ENCODE peak calls at places on chromosomes 7 and 10, in four cellular contexts. I is GM12878, Z is HepG2, S is GM23338. K is an unnamed sample.

GRCh38 chr7:71343039-71343438 is 211.1 kb downstream of the GALNT17 start:
- DNase-seq in I (no peak), Z (no peak), S (no peak), K (peak; percentile 92)

GRCh38 chr7:88127637-88128290 is 92.1 kb downstream of the SRI start:
- DNase-seq in I (no peak), Z (peak; percentile 72), S (no peak), K (no peak)

GRCh38 chr7:128740996-128741395 is 1.8 kb downstream of the CALU start:
- DNase-seq in I (no peak), Z (no peak), S (no peak), K (no peak)

GRCh38 chr10:44306147-44306710 is 78.7 kb downstream of the CXCL12 start:
- DNase-seq in I (no peak), Z (no peak), S (no peak), K (no peak)

GRCh38 chr10:126661841-126662520 is 8.5 kb downstream of the C10orf90 start:
- DNase-seq in I (no peak), Z (no peak), S (no peak), K (no peak)

GRCh38 chr7:53500076-53500475 is 464.6 kb downstream of the POM121L12 start:
- DNase-seq in I (no peak), Z (no peak), S (no peak), K (no peak)

GRCh38 chr7:29281782-29282541 is 87.4 kb downstream of the CHN2 start:
- DNase-seq in I (no peak), Z (peak; percentile 51), S (no peak), K (no peak)

GRCh38 chr7:102107474-102108104 is 179.1 kb upstream of the SH2B2 start:
- DNase-seq in I (no peak), Z (no peak), S (no peak), K (no peak)

GRCh38 chr10:25029519-25029918 is 13.1 kb downstream of the THNSL1 start:
- DNase-seq in I (no peak), Z (no peak), S (no peak), K (no peak)

GRCh38 chr7:159042639-159043101 is 102.0 kb downstream of the VIPR2 start:
- DNase-seq in I (no peak), Z (no peak), S (no peak), K (no peak)

GRCh38 chr7:112876877-112877276 is 86.7 kb upstream of the TMEM168 start:
- DNase-seq in I (no peak), Z (peak; percentile 44), S (no peak), K (no peak)

GRCh38 chr7:117019287-117019686 is 66.0 kb downstream of the ST7 start:
- DNase-seq in I (no peak), Z (no peak), S (no peak), K (no peak)

GRCh38 chr10:60434418-60435046 is 44.9 kb upstream of the ANK3 start:
- DNase-seq in I (no peak), Z (peak; percentile 35), S (peak; percentile 72), K (no peak)

GRCh38 chr7:115178831-115179230 is 256.9 kb downstream of the MDFIC start:
- DNase-seq in I (no peak), Z (no peak), S (no peak), K (no peak)

GRCh38 chr7:36475371-36475770 is 85.7 kb downstream of the ANLN start:
- DNase-seq in I (no peak), Z (no peak), S (peak; percentile 12), K (no peak)

GRCh38 chr10:101146392-101147251 is 15.5 kb downstream of the TLX1 start:
- DNase-seq in I (no peak), Z (no peak), S (peak; percentile 79), K (no peak)
- TF ChIP-seq EZH2 in I (no peak), Z (no peak), S (peak; percentile 77), K (no peak)

GRCh38 chr7:3916146-3916545 is 615.1 kb downstream of the SDK1 start:
- DNase-seq in I (no peak), Z (peak; percentile 40), S (no peak), K (no peak)

GRCh38 chr7:3915337-3915865 is 614.3 kb downstream of the SDK1 start:
- DNase-seq in I (no peak), Z (no peak), S (no peak), K (no peak)

GRCh38 chr7:3911685-3912084 is 610.6 kb downstream of the SDK1 start:
- DNase-seq in I (no peak), Z (no peak), S (no peak), K (no peak)

GRCh38 chr7:3912291-3912690 is 611.2 kb downstream of the SDK1 start:
- DNase-seq in I (no peak), Z (no peak), S (no peak), K (no peak)

GRCh38 chr7:3914385-3914784 is 613.3 kb downstream of the SDK1 start:
- DNase-seq in I (no peak), Z (peak; percentile 87), S (no peak), K (no peak)
- TF ChIP-seq POLR2AphosphoS5 in I (no peak), Z (no peak), S (no peak), K (no peak)

DNA sequence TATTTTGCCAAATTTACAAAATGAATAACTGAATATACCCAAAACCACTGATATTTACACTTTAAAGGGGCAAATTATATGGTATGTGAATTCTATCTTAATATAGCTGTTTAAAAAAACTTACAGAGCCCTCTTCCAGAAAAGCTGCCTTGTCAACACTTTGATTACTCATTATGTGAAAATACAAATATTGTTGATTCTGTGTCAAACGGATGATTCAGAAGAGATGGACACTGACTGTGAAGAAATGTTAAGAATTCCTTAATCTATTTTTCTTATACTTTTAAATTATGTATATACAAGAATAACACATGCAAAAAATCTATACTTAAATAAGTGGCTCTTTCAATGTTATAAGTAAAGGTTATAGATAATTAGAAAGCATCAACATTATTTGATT is 41.5 kb downstream of the SMURF1 start:
- DNase-seq in I (no peak), Z (no peak), S (no peak), K (no peak)
- H3K27ac ChIP-seq in I (no peak overlapping the region), Z (no peak overlapping the region), S (no peak overlapping the region), K (no peak overlapping the region)

GRCh38 chr10:90857635-90858488 is at the start of gene HTR7:
- DNase-seq in I (no peak), Z (peak; percentile 16), S (peak; percentile 76), K (no peak)
- TF ChIP-seq EZH2 in I (no peak), Z (no peak), S (no peak), K (no peak)

DNA sequence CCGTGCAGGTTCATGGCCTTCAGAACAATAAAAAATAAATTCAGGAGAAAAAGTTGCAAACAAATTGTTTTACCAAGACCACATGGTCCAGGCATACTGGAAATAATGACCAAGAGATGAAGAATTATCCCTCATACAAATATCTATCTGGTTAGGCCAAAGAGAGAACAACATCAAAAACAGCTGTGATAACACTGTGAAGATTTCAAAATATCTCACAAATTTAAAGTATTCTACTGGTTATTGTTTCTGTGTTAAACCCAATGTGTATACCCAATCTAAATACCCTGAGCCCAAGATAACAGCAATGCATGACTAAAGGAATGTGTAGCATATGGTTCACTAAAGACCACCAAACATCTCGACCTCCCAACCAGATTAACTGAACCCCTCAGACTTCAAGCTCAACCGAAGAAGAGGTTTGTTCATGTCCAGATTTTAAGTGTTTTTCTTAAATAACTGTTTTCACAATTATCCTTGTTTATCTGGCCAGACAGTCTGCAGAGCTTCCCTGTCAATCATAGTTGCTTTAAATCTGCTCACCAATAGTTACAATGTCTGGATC is 10.9 kb downstream of the OR9A2 start:
- DNase-seq in I (no peak), Z (no peak), S (no peak), K (no peak)
- TF ChIP-seq POLR2AphosphoS5 in I (no peak), Z (no peak), S (no peak), K (no peak)

GRCh38 chr10:103544657-103545310 is 51.3 kb downstream of the NEURL1 start:
- DNase-seq in I (no peak), Z (no peak), S (no peak), K (no peak)

GRCh38 chr10:103545366-103545765 is 51.9 kb downstream of the NEURL1 start:
- DNase-seq in I (no peak), Z (no peak), S (no peak), K (no peak)

GRCh38 chr10:103546401-103546800 is 52.9 kb downstream of the NEURL1 start:
- DNase-seq in I (no peak), Z (no peak), S (no peak), K (no peak)

GRCh38 chr10:103547391-103547946 is 54.0 kb downstream of the NEURL1 start:
- DNase-seq in I (no peak), Z (no peak), S (no peak), K (no peak)

DNA sequence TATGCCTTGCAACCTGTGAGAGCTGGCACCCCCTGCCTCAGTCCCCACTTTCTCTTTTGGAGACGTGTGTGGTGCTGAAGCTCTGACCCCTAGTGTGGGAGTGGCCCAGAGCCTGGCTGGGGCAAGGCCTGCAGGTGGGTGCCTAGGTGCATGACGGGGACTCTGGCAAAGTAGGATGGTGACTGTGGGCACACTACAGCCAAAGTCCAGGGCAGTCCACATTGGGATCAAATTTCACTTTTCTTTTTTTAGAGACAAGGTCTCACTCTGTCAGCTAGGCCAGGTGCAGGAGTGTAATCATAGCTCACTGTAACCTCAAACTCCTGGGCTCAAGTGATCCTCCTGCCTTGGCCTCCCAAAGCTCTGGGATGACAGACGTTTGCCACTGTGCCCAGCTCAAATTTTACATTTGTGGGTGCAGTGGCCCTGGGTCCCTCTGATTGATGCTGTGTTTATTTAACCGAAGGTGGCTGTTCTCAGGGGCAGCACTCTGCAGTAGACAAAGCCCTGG is 52.3 kb downstream of the NEURL1 start:
- DNase-seq in I (no peak), Z (no peak), S (no peak), K (no peak)
- H3K27ac ChIP-seq in I (no peak overlapping the region), Z (no peak overlapping the region), S (no peak overlapping the region), K (no peak overlapping the region)

DNA sequence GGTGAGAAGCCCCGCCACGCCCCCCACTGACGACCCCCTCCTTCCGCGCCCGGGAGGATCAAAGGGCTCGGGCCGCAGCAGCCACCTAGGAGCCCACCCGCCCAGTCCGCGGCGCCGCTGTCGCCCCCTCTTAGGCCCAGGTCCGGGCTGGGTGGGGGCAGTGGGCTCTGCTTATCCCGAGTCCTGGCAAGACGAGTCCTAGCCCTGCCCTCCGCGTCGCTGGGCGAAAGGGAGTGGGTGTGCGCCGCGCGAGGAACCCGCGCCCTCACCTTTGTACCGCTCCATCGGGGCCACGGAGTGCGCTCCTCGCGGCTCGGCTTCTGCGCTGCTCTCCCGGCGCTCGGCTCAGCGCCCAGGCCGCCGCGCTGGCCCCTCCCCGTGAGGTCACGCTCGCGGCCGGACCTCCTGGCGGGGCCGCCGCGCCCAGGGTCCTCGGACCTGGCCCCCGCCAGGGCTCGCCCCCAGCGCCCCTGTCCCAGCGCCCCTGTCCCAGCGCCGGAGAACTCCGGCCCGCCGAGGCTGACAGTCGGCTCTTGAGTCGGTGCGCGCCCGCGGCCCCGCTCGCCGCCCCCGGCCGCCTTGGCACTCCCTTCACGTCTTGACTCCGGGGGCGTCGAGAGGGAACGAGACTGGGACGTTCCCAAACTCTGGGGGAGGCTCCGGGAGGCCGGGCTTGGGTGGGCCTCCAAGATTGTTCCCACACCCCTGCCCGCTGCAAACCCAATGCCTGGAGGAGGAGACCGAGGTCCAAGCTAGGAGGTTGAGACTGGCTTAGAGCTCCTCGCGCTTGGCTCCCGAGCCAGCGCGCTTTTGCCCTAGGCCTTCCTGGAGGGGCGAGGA is at the start of gene AFAP1L2:
- DNase-seq in I (no peak), Z (no peak), S (peak; percentile 62), K (no peak)
- TF ChIP-seq EZH2 in I (no peak), Z (no peak), S (no peak), K (no peak)